ENCODE peak calls at places on chromosomes 4 and X, in five cellular contexts. C is kidney tubule cell; L is Ammon's horn; B is activated naive CD8-positive, alpha-beta T cell treated with anti-CD3 and anti-CD28 coated beads, Interleukin-2, amount 50 U/mL, for 24 hours; U is RPMI7951. V is an unnamed sample.
A peak's percentile ranks its signal among the peaks of the same experiment; 100 is the strongest.

GRCh38 chr4:8315343-8316250 is 46.0 kb downstream of the HTRA3 start:
- DNase-seq in L (no peak), U (peak; percentile 81), B (no peak), C (peak; percentile 84), V (peak; percentile 25)

GRCh38 chr4:1973661-1974060 is 35.1 kb downstream of the NELFA start:
- DNase-seq in U (no peak), B (no peak), C (no peak), L (no peak), V (no peak)

GRCh38 chr4:122710434-122711308 is 21.8 kb upstream of the BBS12 start:
- DNase-seq in B (no peak), L (no peak), U (peak; percentile 42), C (peak; percentile 67), V (no peak)

GRCh38 chr4:144709793-144710525 is 64.0 kb downstream of the HHIP start:
- DNase-seq in L (peak; percentile 90), U (peak; percentile 79), C (peak; percentile 97), B (no peak), V (no peak)

GRCh38 chr4:176259330-176260090 is 9.5 kb downstream of the ASB5 start:
- DNase-seq in L (no peak), B (no peak), U (peak; percentile 38), C (peak; percentile 28), V (no peak)

GRCh38 chr4:179097741-179098140 is 1655.5 kb upstream of the AGA start:
- DNase-seq in C (no peak), B (no peak), U (peak; percentile 2), L (no peak), V (no peak)

GRCh38 chr4:177596035-177596434 is 153.8 kb upstream of the AGA start:
- DNase-seq in B (peak; percentile 53), U (peak; percentile 90), C (peak; percentile 92), L (peak; percentile 27), V (peak; percentile 1)

GRCh38 chr4:186551849-186552248 is 3.5 kb downstream of the MTNR1A start:
- DNase-seq in L (no peak), U (no peak), B (no peak), C (no peak), V (no peak)

GRCh38 chr4:80322716-80323115 is 12.8 kb upstream of the CFAP299 start:
- DNase-seq in L (no peak), B (no peak), U (peak; percentile 48), C (peak; percentile 65), V (peak; percentile 26)

GRCh38 chr4:30962949-30963348 is 242.8 kb downstream of the PCDH7 start:
- DNase-seq in B (no peak), C (peak; percentile 17), L (no peak), U (no peak), V (no peak)

GRCh38 chr4:183738081-183738673 is 79.1 kb downstream of the TRAPPC11 start:
- DNase-seq in U (no peak), C (peak; percentile 75), B (no peak), L (peak; percentile 45), V (no peak)

GRCh38 chr4:165131247-165131832 is 18.7 kb upstream of the TMEM192 start:
- DNase-seq in B (peak; percentile 85), L (peak; percentile 78), C (peak; percentile 62), U (peak; percentile 44), V (peak; percentile 53)

GRCh38 chrX:14352511-14352910 is 176.8 kb upstream of the GLRA2 start:
- DNase-seq in U (no peak), L (no peak), B (no peak), C (peak; percentile 60), V (no peak)

GRCh38 chrX:54615109-54615508 is 85.1 kb downstream of the GNL3L start:
- DNase-seq in U (no peak), B (no peak), L (no peak), C (no peak), V (no peak)

GRCh38 chr4:64780664-64781063 is 371.4 kb upstream of the TECRL start:
- DNase-seq in C (no peak), L (no peak), B (no peak), U (no peak), V (no peak)

GRCh38 chr4:54683616-54684346 is 26.0 kb downstream of the KIT start:
- DNase-seq in C (peak; percentile 22), B (peak; percentile 55), L (no peak), U (no peak), V (no peak)

GRCh38 chr4:78520808-78521226 is 30.8 kb upstream of the ANXA3 start:
- DNase-seq in L (no peak), C (no peak), B (no peak), U (peak; percentile 13), V (no peak)

GRCh38 chr4:20433101-20433705 is 181.5 kb downstream of the SLIT2 start:
- DNase-seq in L (no peak), C (peak; percentile 38), B (no peak), U (no peak), V (no peak)

GRCh38 chr4:113476800-113477199 is 284.7 kb downstream of the CAMK2D start:
- DNase-seq in B (peak; percentile 30), L (no peak), C (peak; percentile 53), U (peak; percentile 20), V (no peak)

GRCh38 chrX:8067754-8068469 is 103.2 kb downstream of the VCX2 start:
- DNase-seq in L (no peak), U (no peak), C (no peak), B (no peak), V (no peak)

GRCh38 chrX:105314468-105314867 is 94.0 kb upstream of the TEX13A start:
- DNase-seq in L (no peak), C (no peak), B (no peak), U (no peak), V (no peak)

GRCh38 chrX:153055827-153056748 is at the start of gene PNMA3:
- DNase-seq in U (no peak), C (no peak), L (no peak), B (no peak), V (peak; percentile 45)

GRCh38 chr4:26937136-26937535 is 76.5 kb downstream of the STIM2 start:
- DNase-seq in U (no peak), B (no peak), L (peak; percentile 21), C (no peak), V (no peak)

GRCh38 chr4:1297456-1298325 is 8.0 kb downstream of the MAEA start:
- DNase-seq in B (no peak), C (no peak), L (no peak), U (no peak), V (no peak)

GRCh38 chr4:177251237-177251636 is 58.4 kb upstream of the NEIL3 start:
- DNase-seq in L (no peak), C (no peak), U (no peak), B (no peak), V (no peak)

GRCh38 chr4:8026455-8026854 is 86.8 kb upstream of the AFAP1 start:
- DNase-seq in U (peak; percentile 13), B (no peak), L (peak; percentile 69), C (no peak), V (no peak)

GRCh38 chrX:2708601-2709200 is 17.6 kb downstream of the CD99 start:
- DNase-seq in C (peak; percentile 14), U (no peak), L (no peak), B (no peak), V (no peak)

GRCh38 chr4:148813289-148813688 is 371.1 kb upstream of the NR3C2 start:
- DNase-seq in C (no peak), L (no peak), B (no peak), U (no peak), V (no peak)

GRCh38 chrX:108001218-108001814 is 19.1 kb upstream of the TEX13B start:
- DNase-seq in B (no peak), C (peak; percentile 55), U (peak; percentile 35), L (no peak), V (no peak)

GRCh38 chr4:174041555-174042110 is 241.8 kb downstream of the FBXO8 start:
- DNase-seq in B (no peak), L (no peak), C (no peak), U (no peak), V (no peak)

GRCh38 chr4:4259484-4260100 is 11.6 kb upstream of the TMEM128 start:
- DNase-seq in C (no peak), U (no peak), B (no peak), L (no peak), V (no peak)

GRCh38 chrX:102599950-102600579 is 750 bp downstream of the ARMCX5 start:
- DNase-seq in B (no peak), L (peak; percentile 6), C (peak; percentile 8), U (peak; percentile 22), V (peak; percentile 4)

V was measured in cerebellum.